ENCODE peak calls at places on chromosomes 13 and 19, in eight cellular contexts. E is GM23338, L is left lung, O is mucosa of descending colon, D is GM12865, C is foreskin fibroblast, T is uterus, Q is colonic mucosa. S is an unnamed sample.

GRCh38 chr13:47306991-47307390 is 410.1 kb upstream of the HTR2A start:
- DNase-seq in E (no peak), L (no peak), O (no peak), D (no peak), C (no peak), T (no peak), Q (no peak), S (no peak)

GRCh38 chr19:5369962-5370367 is 29.4 kb upstream of the PTPRS start:
- DNase-seq in E (peak; percentile 84), L (no peak), O (peak; percentile 65), D (peak; percentile 34), C (no peak), T (no peak), Q (peak; percentile 56), S (peak; percentile 41)

GRCh38 chr13:75417006-75417384 is 65.0 kb downstream of the TBC1D4 start:
- DNase-seq in E (no peak), L (peak; percentile 48), O (no peak), D (no peak), C (no peak), T (no peak), Q (no peak), S (peak; percentile 13)

GRCh38 chr19:51166846-51167490 is 24.9 kb downstream of the SIGLEC7 start:
- DNase-seq in E (no peak), L (peak; percentile 67), O (peak; percentile 38), D (peak; percentile 71), C (no peak), T (no peak), Q (peak; percentile 31), S (no peak)

GRCh38 chr19:3360494-3361383 is 5.6 kb upstream of the NFIC start:
- DNase-seq in E (peak; percentile 57), L (peak; percentile 74), O (peak; percentile 67), D (peak; percentile 76), C (no peak), T (peak; percentile 72), Q (peak; percentile 77), S (peak; percentile 84)

GRCh38 chr19:3494559-3494958 is 5.9 kb downstream of the DOHH start:
- DNase-seq in E (no peak), L (no peak), O (no peak), D (no peak), C (no peak), T (no peak), Q (no peak), S (no peak)

GRCh38 chr19:18571564-18572344 is at the start of gene UBA52:
- DNase-seq in E (peak; percentile 99), L (peak; percentile 97), O (peak; percentile 99), D (peak; percentile 99), C (peak; percentile 98), T (peak; percentile 96), Q (peak; percentile 99), S (peak; percentile 98)

GRCh38 chr13:50006426-50007135 is 8.7 kb upstream of the KCNRG start:
- DNase-seq in E (no peak), L (no peak), O (peak; percentile 86), D (no peak), C (peak; percentile 18), T (no peak), Q (peak; percentile 74), S (no peak)

GRCh38 chr13:44052843-44053607 is 173.3 kb downstream of the LACC1 start:
- DNase-seq in E (peak; percentile 60), L (peak; percentile 34), O (no peak), D (no peak), C (peak; percentile 71), T (peak; percentile 30), Q (no peak), S (no peak)

GRCh38 chr13:77846173-77846572 is 72.5 kb downstream of the EDNRB start:
- DNase-seq in E (no peak), L (no peak), O (no peak), D (peak; percentile 41), C (no peak), T (no peak), Q (no peak), S (no peak)
- H3K4me3 ChIP-seq in E (no peak overlapping the region), L (no peak overlapping the region), O (no peak overlapping the region), D (no peak overlapping the region), C (no peak overlapping the region), T (no peak overlapping the region), Q (no peak overlapping the region), S (no peak overlapping the region)

DNA sequence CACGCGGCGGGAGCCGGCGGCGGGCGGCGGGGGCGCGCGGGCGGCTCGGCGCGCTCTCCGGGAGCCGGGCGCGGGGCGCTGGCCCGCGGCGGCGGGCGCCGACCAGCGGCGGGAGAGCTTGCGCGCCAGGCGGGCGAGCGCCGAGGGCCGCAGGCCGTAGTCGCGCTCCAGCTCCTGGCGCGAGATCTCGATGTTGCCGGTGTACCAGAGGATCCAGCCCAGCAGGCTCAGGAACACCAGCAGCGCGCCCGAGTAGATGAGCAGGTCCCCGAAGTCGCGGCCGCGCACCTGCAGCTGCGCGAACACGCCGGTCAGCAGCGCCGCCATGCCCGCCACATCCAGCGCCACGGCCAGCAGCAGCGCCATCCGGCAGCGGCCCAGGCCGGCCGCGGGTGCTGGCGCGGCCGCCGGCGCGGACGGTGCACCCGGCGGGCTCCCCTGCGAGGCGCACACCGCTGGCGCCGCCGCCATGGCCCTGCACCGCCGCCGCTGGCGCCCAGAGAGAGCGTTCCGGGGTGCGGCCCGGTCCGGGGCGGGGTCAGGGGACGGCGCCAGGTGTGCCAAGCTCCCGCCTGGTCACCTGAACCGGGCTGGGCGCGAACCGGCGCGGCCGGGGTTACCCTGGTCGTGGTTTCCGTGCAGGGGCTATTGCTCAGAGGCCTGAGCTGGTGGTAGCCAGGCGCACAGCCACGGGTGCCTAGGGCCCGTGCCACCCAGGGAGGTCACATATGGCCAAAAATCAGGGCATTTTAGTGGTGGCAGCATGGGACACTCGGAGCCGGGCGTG is at the start of gene TMEM238:
- DNase-seq in E (peak; percentile 90), L (peak; percentile 73), O (peak; percentile 78), D (peak; percentile 89), C (peak; percentile 71), T (peak; percentile 47), Q (peak; percentile 83), S (peak; percentile 59)
- TF ChIP-seq CTCF in E (no peak), L (no peak), O (no peak), D (peak; percentile 24), C (no peak), T (peak; percentile 48), Q (no peak), S (peak; percentile 7)

DNA sequence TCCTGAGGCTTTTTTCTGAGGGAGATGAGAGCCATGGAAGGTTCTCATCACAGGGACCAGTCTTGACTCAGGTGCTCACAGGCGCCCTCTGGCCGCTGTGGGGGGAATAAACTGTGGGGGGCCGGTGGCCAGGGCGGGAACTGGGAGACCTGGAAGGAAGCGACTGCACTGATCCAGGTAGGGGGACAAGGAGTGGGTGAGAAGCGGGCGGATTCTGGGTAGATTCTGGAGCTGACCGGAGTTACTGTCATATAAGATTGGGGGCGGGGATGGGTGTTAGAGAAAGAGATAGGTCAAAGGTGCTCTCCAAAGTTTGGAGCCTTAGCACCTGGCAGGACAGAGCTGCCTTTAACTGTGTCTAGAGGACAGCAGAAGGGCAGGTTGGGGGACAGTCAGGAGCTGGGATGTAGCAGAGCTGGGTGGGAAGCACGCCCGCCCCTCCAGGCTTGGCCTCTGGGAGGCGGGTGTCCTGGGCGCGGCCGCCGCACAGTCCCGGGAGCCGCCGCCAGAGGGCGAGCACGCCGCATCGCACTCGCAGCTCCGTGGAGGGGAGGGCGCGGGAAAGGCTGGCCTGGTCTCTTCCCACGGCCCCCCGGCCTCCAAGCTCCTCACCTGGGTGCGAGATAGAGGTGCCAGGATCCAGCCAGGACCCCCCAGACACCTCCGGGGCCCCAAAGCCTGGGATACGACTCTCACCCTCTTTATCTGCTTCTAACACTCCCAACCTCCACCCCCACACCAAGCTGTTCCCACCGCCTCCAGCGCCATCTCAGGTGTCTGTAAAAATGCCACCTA is 4.2 kb upstream of the DAND5 start:
- DNase-seq in E (peak; percentile 88), L (peak; percentile 74), O (peak; percentile 88), D (peak; percentile 83), C (no peak), T (peak; percentile 64), Q (peak; percentile 91), S (peak; percentile 86)
- H3K4me3 ChIP-seq in E (peak overlapping the region; percentile 60), L (peak overlapping the region; percentile 42), O (peak overlapping the region; percentile 11), D (peak overlapping the region; percentile 34), C (peak overlapping the region; percentile 47), T (peak overlapping the region; percentile 33), Q (peak overlapping the region; percentile 42), S (peak overlapping the region; percentile 53)

GRCh38 chr13:20331419-20331818 is 99.3 kb upstream of the GJB6 start:
- DNase-seq in E (no peak), L (no peak), O (no peak), D (no peak), C (no peak), T (no peak), Q (no peak), S (no peak)
- TF ChIP-seq CTCF in E (peak; percentile 54), L (no peak), O (no peak), D (no peak), C (no peak), T (no peak), Q (no peak), S (no peak)

GRCh38 chr13:41311607-41312500 is 787 bp downstream of the NAA16 start:
- DNase-seq in E (peak; percentile 49), L (peak; percentile 68), O (peak; percentile 64), D (peak; percentile 56), C (no peak), T (peak; percentile 44), Q (peak; percentile 70), S (peak; percentile 32)

GRCh38 chr13:41313117-41313516 is 2.0 kb downstream of the NAA16 start:
- DNase-seq in E (no peak), L (no peak), O (no peak), D (no peak), C (no peak), T (no peak), Q (no peak), S (no peak)

GRCh38 chr13:41310963-41311606 is at the start of gene NAA16:
- DNase-seq in E (peak; percentile 91), L (peak; percentile 91), O (peak; percentile 89), D (peak; percentile 93), C (peak; percentile 93), T (peak; percentile 89), Q (peak; percentile 88), S (peak; percentile 96)

GRCh38 chr13:41315466-41316047 is 4.5 kb downstream of the NAA16 start:
- DNase-seq in E (no peak), L (no peak), O (no peak), D (peak; percentile 33), C (no peak), T (no peak), Q (no peak), S (no peak)

GRCh38 chr13:41313659-41314197 is 2.7 kb downstream of the NAA16 start:
- DNase-seq in E (no peak), L (no peak), O (no peak), D (no peak), C (no peak), T (no peak), Q (no peak), S (no peak)
- H3K4me3 ChIP-seq in E (peak overlapping the region; percentile 98), L (no peak overlapping the region), O (no peak overlapping the region), D (no peak overlapping the region), C (peak overlapping the region; percentile 87), T (no peak overlapping the region), Q (no peak overlapping the region), S (peak overlapping the region; percentile 86)

S was measured in heart right ventricle.